ENCODE peak calls at places on chromosome 13, in four cellular contexts. T is dermis blood vessel endothelial cell, H is astrocyte of the spinal cord, O is activated B cell treated with CpG ODN at 0.5 μM for 24 hours. J is an unnamed sample.

GRCh38 chr13:72539925-72540324 is 187.5 kb downstream of the MZT1 start:
- DNase-seq in T (no peak), H (no peak), O (no peak), J (no peak)

GRCh38 chr13:99389520-99390304 is 82.5 kb upstream of the GPR183 start:
- DNase-seq in O (no peak), H (no peak), T (no peak), J (no peak)

GRCh38 chr13:107553838-107554237 is 661.5 kb downstream of the LIG4 start:
- DNase-seq in H (no peak), T (no peak), O (no peak), J (no peak)

GRCh38 chr13:40477623-40478608 is 188.5 kb downstream of the FOXO1 start:
- DNase-seq in T (peak), O (no peak), H (no peak), J (no peak)

GRCh38 chr13:44583126-44583525 is 7.0 kb upstream of the TSC22D1 start:
- DNase-seq in T (no peak), O (no peak), H (no peak), J (no peak)

GRCh38 chr13:43981091-43981490 is 101.4 kb downstream of the LACC1 start:
- DNase-seq in H (no peak), O (no peak), T (no peak), J (no peak)

GRCh38 chr13:41130356-41130755 is 2.2 kb downstream of the KBTBD6 start:
- DNase-seq in O (no peak), T (peak), H (no peak), J (no peak)

GRCh38 chr13:23610187-23610576 is 40.0 kb downstream of the TNFRSF19 start:
- DNase-seq in O (no peak), T (no peak), H (peak), J (no peak)

GRCh38 chr13:75825161-75825560 is 189.0 kb downstream of the LMO7 start:
- DNase-seq in H (no peak), O (no peak), T (no peak), J (no peak)

GRCh38 chr13:106527806-106528205 is 7.7 kb downstream of the EFNB2 start:
- DNase-seq in H (no peak), T (no peak), O (no peak), J (no peak)

GRCh38 chr13:25847635-25848616 is 203.9 kb downstream of the SHISA2 start:
- DNase-seq in H (no peak), T (no peak), O (no peak), J (no peak)

GRCh38 chr13:113802090-113802531 is 43.1 kb downstream of the TMEM255B start:
- DNase-seq in H (peak), O (no peak), T (no peak), J (no peak)

GRCh38 chr13:78657699-78658629 is 991 bp downstream of the OBI1 start:
- DNase-seq in H (peak), T (peak), O (no peak), J (no peak)

GRCh38 chr13:112652512-112653458 is 37.1 kb upstream of the ATP11A start:
- DNase-seq in O (no peak), T (no peak), H (no peak), J (no peak)

J was measured in stimulated activated naive B cell treated with anti-CD40 and anti-IgM and Interleukin-4, amounts not matched to agents 10 μg/mL and 1 μg/mL and 100 μg/mL, for 72 hours.